ENCODE peak calls at places on chromosomes 4 and X, in ten cellular contexts. One of them, this sample, is unnamed.

GRCh38 chr4:126991965-126992364 is 640.8 kb upstream of the INTU start:
- DNase-seq in tibial nerve: no peak
- DNase-seq in K562: no peak
- DNase-seq in suprapubic skin: no peak
- DNase-seq in upper lobe of left lung: no peak
- DNase-seq in right lobe of liver: no peak
- DNase-seq in adrenal gland: no peak
- DNase-seq in IMR-90: peak; percentile 47
- DNase-seq in heart left ventricle: no peak
- DNase-seq in H54: no peak
- DNase-seq in this sample: no peak

GRCh38 chr4:122156819-122157218 is 4.7 kb downstream of the BLTP1 start:
- DNase-seq in tibial nerve: no peak
- DNase-seq in K562: no peak
- DNase-seq in suprapubic skin: no peak
- DNase-seq in upper lobe of left lung: no peak
- DNase-seq in right lobe of liver: no peak
- DNase-seq in adrenal gland: no peak
- DNase-seq in IMR-90: peak; percentile 21
- DNase-seq in heart left ventricle: no peak
- DNase-seq in H54: no peak
- DNase-seq in this sample: no peak

GRCh38 chr4:54082168-54082567 is 17.8 kb upstream of the CHIC2 start:
- DNase-seq in tibial nerve: no peak
- DNase-seq in K562: no peak
- DNase-seq in suprapubic skin: no peak
- DNase-seq in upper lobe of left lung: no peak
- DNase-seq in right lobe of liver: no peak
- DNase-seq in adrenal gland: peak; percentile 56
- DNase-seq in IMR-90: peak; percentile 100
- DNase-seq in heart left ventricle: no peak
- DNase-seq in H54: no peak
- DNase-seq in this sample: no peak

GRCh38 chr4:118340109-118340508 is 12.7 kb downstream of the PRSS12 start:
- DNase-seq in tibial nerve: no peak
- DNase-seq in K562: no peak
- DNase-seq in suprapubic skin: no peak
- DNase-seq in upper lobe of left lung: no peak
- DNase-seq in right lobe of liver: no peak
- DNase-seq in adrenal gland: no peak
- DNase-seq in IMR-90: no peak
- DNase-seq in heart left ventricle: no peak
- DNase-seq in H54: no peak
- DNase-seq in this sample: no peak

GRCh38 chr4:176583278-176583677 is 209.4 kb downstream of the VEGFC start:
- DNase-seq in tibial nerve: no peak
- DNase-seq in K562: no peak
- DNase-seq in suprapubic skin: no peak
- DNase-seq in upper lobe of left lung: no peak
- DNase-seq in right lobe of liver: no peak
- DNase-seq in adrenal gland: no peak
- DNase-seq in IMR-90: no peak
- DNase-seq in heart left ventricle: no peak
- DNase-seq in H54: no peak
- DNase-seq in this sample: no peak

GRCh38 chrX:15277594-15277993 is 7.7 kb upstream of the ASB9 start:
- DNase-seq in tibial nerve: no peak
- DNase-seq in K562: no peak
- DNase-seq in suprapubic skin: no peak
- DNase-seq in upper lobe of left lung: no peak
- DNase-seq in right lobe of liver: no peak
- DNase-seq in adrenal gland: no peak
- DNase-seq in IMR-90: no peak
- DNase-seq in heart left ventricle: no peak
- DNase-seq in H54: no peak
- DNase-seq in this sample: no peak

GRCh38 chr4:128244379-128244778 is 43.2 kb downstream of the PGRMC2 start:
- DNase-seq in tibial nerve: no peak
- DNase-seq in K562: no peak
- DNase-seq in suprapubic skin: no peak
- DNase-seq in upper lobe of left lung: no peak
- DNase-seq in right lobe of liver: no peak
- DNase-seq in adrenal gland: no peak
- DNase-seq in IMR-90: peak; percentile 75
- DNase-seq in heart left ventricle: no peak
- DNase-seq in H54: no peak
- DNase-seq in this sample: no peak

GRCh38 chrX:103376979-103377324 is 614 bp downstream of the BEX3 start:
- DNase-seq in tibial nerve: no peak
- DNase-seq in K562: no peak
- DNase-seq in suprapubic skin: no peak
- DNase-seq in upper lobe of left lung: no peak
- DNase-seq in right lobe of liver: no peak
- DNase-seq in adrenal gland: no peak
- DNase-seq in IMR-90: peak; percentile 27
- DNase-seq in heart left ventricle: peak; percentile 47
- DNase-seq in H54: no peak
- DNase-seq in this sample: no peak

GRCh38 chr4:129362685-129363274 is 266.8 kb downstream of the C4orf33 start:
- DNase-seq in tibial nerve: peak; percentile 74
- DNase-seq in K562: peak; percentile 50
- DNase-seq in suprapubic skin: no peak
- DNase-seq in upper lobe of left lung: peak; percentile 41
- DNase-seq in right lobe of liver: no peak
- DNase-seq in adrenal gland: peak; percentile 79
- DNase-seq in IMR-90: peak; percentile 60
- DNase-seq in heart left ventricle: no peak
- DNase-seq in H54: peak; percentile 14
- DNase-seq in this sample: no peak

GRCh38 chrX:54182194-54182863 is 725 bp downstream of the FAM120C start:
- DNase-seq in tibial nerve: peak; percentile 30
- DNase-seq in K562: peak; percentile 12
- DNase-seq in suprapubic skin: peak; percentile 68
- DNase-seq in upper lobe of left lung: peak; percentile 78
- DNase-seq in right lobe of liver: peak; percentile 80
- DNase-seq in adrenal gland: peak; percentile 73
- DNase-seq in IMR-90: no peak
- DNase-seq in heart left ventricle: peak; percentile 74
- DNase-seq in H54: no peak
- DNase-seq in this sample: no peak
- TF ChIP-seq POLR2A in tibial nerve: no peak
- TF ChIP-seq POLR2A in K562: peak; percentile 47
- TF ChIP-seq POLR2A in suprapubic skin: no peak
- TF ChIP-seq POLR2A in upper lobe of left lung: no peak
- TF ChIP-seq POLR2A in right lobe of liver: peak; percentile 40
- TF ChIP-seq POLR2A in adrenal gland: no peak
- TF ChIP-seq POLR2A in IMR-90: no peak
- TF ChIP-seq POLR2A in heart left ventricle: no peak
- TF ChIP-seq POLR2A in H54: peak; percentile 49
- TF ChIP-seq POLR2A in this sample: no peak

DNA sequence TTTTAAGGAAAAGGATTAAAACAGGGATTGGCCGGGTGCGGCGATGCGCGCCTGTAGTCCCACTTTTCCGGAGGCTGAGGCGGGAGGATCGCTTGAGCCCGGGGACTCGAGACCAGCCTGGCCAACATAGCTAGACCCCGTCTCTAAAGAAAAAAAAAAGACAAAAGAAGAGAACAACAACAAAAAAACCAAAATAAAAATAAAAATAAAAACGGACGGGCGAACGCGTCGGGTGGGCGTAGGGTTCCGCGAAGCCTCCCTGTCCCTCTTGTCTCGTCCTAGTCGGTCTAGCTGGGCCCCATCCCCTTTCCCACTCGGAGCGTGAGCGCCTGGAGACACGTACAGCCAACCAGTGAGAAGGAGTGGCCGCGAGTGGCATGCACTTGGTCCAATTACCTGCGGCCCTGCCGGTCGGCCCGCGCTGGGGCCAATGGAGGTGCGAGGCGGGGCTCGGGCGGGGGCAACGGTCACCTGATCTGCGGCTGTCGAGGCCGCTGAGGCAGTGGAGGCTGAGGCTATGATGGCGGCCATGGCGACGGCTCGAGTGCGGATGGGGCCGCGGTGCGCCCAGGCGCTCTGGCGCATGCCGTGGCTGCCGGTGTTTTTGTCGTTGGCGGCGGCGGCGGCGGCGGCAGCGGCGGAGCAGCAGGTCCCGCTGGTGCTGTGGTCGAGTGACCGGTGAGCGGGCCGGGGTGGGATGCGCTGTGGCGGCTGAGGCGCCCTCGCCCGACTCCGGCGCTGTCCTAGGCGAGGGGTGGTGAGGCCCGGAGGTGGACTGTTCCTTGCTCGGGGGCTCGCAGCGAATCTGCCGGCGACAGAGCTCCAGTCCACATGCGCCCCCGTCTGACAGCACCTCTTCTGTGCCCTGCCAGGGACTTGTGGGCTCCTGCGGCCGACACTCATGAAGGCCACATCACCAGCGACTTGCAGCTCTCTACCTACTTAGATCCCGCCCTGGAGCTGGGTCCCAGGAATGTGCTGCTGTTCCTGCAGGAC is at the start of gene ATP6AP1:
- DNase-seq in tibial nerve: peak; percentile 86
- DNase-seq in K562: peak; percentile 91
- DNase-seq in suprapubic skin: peak; percentile 95
- DNase-seq in upper lobe of left lung: peak; percentile 94
- DNase-seq in right lobe of liver: peak; percentile 95
- DNase-seq in adrenal gland: peak; percentile 95
- DNase-seq in IMR-90: peak; percentile 92
- DNase-seq in heart left ventricle: peak; percentile 96
- DNase-seq in H54: peak; percentile 61
- DNase-seq in this sample: peak; percentile 53
- TF ChIP-seq POLR2A in tibial nerve: no peak
- TF ChIP-seq POLR2A in K562: peak; percentile 69
- TF ChIP-seq POLR2A in suprapubic skin: no peak
- TF ChIP-seq POLR2A in upper lobe of left lung: no peak
- TF ChIP-seq POLR2A in right lobe of liver: peak; percentile 41
- TF ChIP-seq POLR2A in adrenal gland: peak; percentile 54
- TF ChIP-seq POLR2A in IMR-90: no peak
- TF ChIP-seq POLR2A in heart left ventricle: no peak
- TF ChIP-seq POLR2A in H54: peak; percentile 85
- TF ChIP-seq POLR2A in this sample: peak; percentile 76

DNA sequence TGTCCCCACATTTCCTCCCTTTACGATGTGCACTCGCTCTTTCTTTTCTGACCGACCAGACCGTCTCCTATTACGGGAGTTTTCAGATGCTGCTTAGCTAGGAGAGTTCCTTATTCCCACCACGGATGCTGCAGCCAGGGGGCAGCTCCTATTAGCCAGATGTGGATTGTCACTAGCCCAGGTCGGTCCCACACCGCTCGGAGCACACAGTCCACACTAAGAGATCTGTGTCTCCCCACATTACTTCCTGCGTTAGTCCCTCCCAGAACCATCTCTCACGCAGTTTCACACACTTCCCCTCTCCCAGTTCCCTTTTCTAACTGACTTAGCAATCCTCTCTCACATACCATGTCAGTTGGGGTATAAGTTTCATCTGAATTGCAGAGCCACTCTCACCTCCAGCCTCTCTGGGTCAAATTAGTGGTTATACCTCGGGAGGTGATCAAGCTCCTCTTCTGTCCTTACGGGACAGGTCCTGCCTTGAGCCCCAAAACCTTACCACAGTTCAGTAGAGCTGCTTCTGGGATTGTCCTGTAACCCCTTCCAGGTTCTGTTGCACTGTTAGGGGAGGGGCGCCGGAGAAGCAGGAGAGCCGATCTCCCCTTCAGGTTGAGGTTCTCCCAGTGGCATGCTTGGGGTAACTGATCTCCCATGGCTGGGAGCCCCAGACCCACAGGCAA is 28.2 kb downstream of the SULT1E1 start:
- DNase-seq in tibial nerve: no peak
- DNase-seq in K562: no peak
- DNase-seq in suprapubic skin: no peak
- DNase-seq in upper lobe of left lung: peak; percentile 60
- DNase-seq in right lobe of liver: peak; percentile 63
- DNase-seq in adrenal gland: peak; percentile 11
- DNase-seq in IMR-90: no peak
- DNase-seq in heart left ventricle: peak; percentile 48
- DNase-seq in H54: no peak
- DNase-seq in this sample: no peak
- TF ChIP-seq POLR2A in tibial nerve: no peak
- TF ChIP-seq POLR2A in K562: no peak
- TF ChIP-seq POLR2A in suprapubic skin: no peak
- TF ChIP-seq POLR2A in upper lobe of left lung: no peak
- TF ChIP-seq POLR2A in right lobe of liver: no peak
- TF ChIP-seq POLR2A in adrenal gland: no peak
- TF ChIP-seq POLR2A in IMR-90: no peak
- TF ChIP-seq POLR2A in heart left ventricle: no peak
- TF ChIP-seq POLR2A in H54: no peak
- TF ChIP-seq POLR2A in this sample: no peak

GRCh38 chr4:16225681-16225995 is 633 bp downstream of the TAPT1 start:
- DNase-seq in tibial nerve: no peak
- DNase-seq in K562: no peak
- DNase-seq in suprapubic skin: no peak
- DNase-seq in upper lobe of left lung: no peak
- DNase-seq in right lobe of liver: no peak
- DNase-seq in adrenal gland: no peak
- DNase-seq in IMR-90: no peak
- DNase-seq in heart left ventricle: no peak
- DNase-seq in H54: no peak
- DNase-seq in this sample: no peak

GRCh38 chr4:16225139-16225538 is 1.1 kb downstream of the TAPT1 start:
- DNase-seq in tibial nerve: no peak
- DNase-seq in K562: no peak
- DNase-seq in suprapubic skin: no peak
- DNase-seq in upper lobe of left lung: no peak
- DNase-seq in right lobe of liver: no peak
- DNase-seq in adrenal gland: no peak
- DNase-seq in IMR-90: peak; percentile 41
- DNase-seq in heart left ventricle: no peak
- DNase-seq in H54: no peak
- DNase-seq in this sample: no peak

GRCh38 chr4:16225996-16226815 is at the start of gene TAPT1:
- DNase-seq in tibial nerve: peak; percentile 69
- DNase-seq in K562: peak; percentile 81
- DNase-seq in suprapubic skin: peak; percentile 85
- DNase-seq in upper lobe of left lung: peak; percentile 85
- DNase-seq in right lobe of liver: peak; percentile 91
- DNase-seq in adrenal gland: peak; percentile 81
- DNase-seq in IMR-90: peak; percentile 30
- DNase-seq in heart left ventricle: peak; percentile 92
- DNase-seq in H54: peak; percentile 23
- DNase-seq in this sample: no peak

GRCh38 chr4:16227462-16227868 is 1.2 kb upstream of the TAPT1 start:
- DNase-seq in tibial nerve: peak; percentile 26
- DNase-seq in K562: no peak
- DNase-seq in suprapubic skin: peak; percentile 71
- DNase-seq in upper lobe of left lung: peak; percentile 47
- DNase-seq in right lobe of liver: peak; percentile 65
- DNase-seq in adrenal gland: peak; percentile 77
- DNase-seq in IMR-90: peak; percentile 30
- DNase-seq in heart left ventricle: peak; percentile 70
- DNase-seq in H54: no peak
- DNase-seq in this sample: no peak

GRCh38 chr4:16226816-16227461 is 668 bp upstream of the TAPT1 start:
- DNase-seq in tibial nerve: peak; percentile 39
- DNase-seq in K562: peak; percentile 54
- DNase-seq in suprapubic skin: peak; percentile 76
- DNase-seq in upper lobe of left lung: peak; percentile 71
- DNase-seq in right lobe of liver: peak; percentile 77
- DNase-seq in adrenal gland: peak; percentile 73
- DNase-seq in IMR-90: no peak
- DNase-seq in heart left ventricle: peak; percentile 85
- DNase-seq in H54: no peak
- DNase-seq in this sample: no peak
- TF ChIP-seq POLR2A in tibial nerve: no peak
- TF ChIP-seq POLR2A in K562: peak; percentile 48
- TF ChIP-seq POLR2A in suprapubic skin: no peak
- TF ChIP-seq POLR2A in upper lobe of left lung: no peak
- TF ChIP-seq POLR2A in right lobe of liver: no peak
- TF ChIP-seq POLR2A in adrenal gland: peak; percentile 44
- TF ChIP-seq POLR2A in IMR-90: no peak
- TF ChIP-seq POLR2A in heart left ventricle: no peak
- TF ChIP-seq POLR2A in H54: no peak
- TF ChIP-seq POLR2A in this sample: no peak

This sample was measured in esophagus squamous epithelium.